ENCODE peak calls at places on chromosomes 5 and 9, in six cellular contexts. One of them, this sample, is unnamed.

GRCh38 chr5:81962041-81962440 is 9.8 kb upstream of the ATG10 start:
- DNase-seq in Calu3: no peak
- DNase-seq in Right ventricle myocardium superior: no peak
- DNase-seq in iPS-NIHi11: no peak
- DNase-seq in NCI-H1105 treated with DMSO at 0.1 percent for 48 hours: no peak
- DNase-seq in stimulated activated CD4-positive, alpha-beta T cell treated with anti-CD3 and anti-CD28 coated beads, Interleukin-1b, Interleukin-23, amount 100 ng/mL, for 24 hours: no peak
- DNase-seq in this sample: no peak

GRCh38 chr5:170508660-170509322 is 5.0 kb downstream of the KCNIP1 start:
- DNase-seq in Calu3: no peak
- DNase-seq in Right ventricle myocardium superior: no peak
- DNase-seq in iPS-NIHi11: no peak
- DNase-seq in NCI-H1105 treated with DMSO at 0.1 percent for 48 hours: no peak
- DNase-seq in stimulated activated CD4-positive, alpha-beta T cell treated with anti-CD3 and anti-CD28 coated beads, Interleukin-1b, Interleukin-23, amount 100 ng/mL, for 24 hours: no peak
- DNase-seq in this sample: no peak

GRCh38 chr9:34430843-34431437 is 27.4 kb downstream of the FAM219A start:
- DNase-seq in Calu3: peak; percentile 34
- DNase-seq in Right ventricle myocardium superior: peak; percentile 88
- DNase-seq in iPS-NIHi11: peak; percentile 80
- DNase-seq in NCI-H1105 treated with DMSO at 0.1 percent for 48 hours: peak; percentile 86
- DNase-seq in stimulated activated CD4-positive, alpha-beta T cell treated with anti-CD3 and anti-CD28 coated beads, Interleukin-1b, Interleukin-23, amount 100 ng/mL, for 24 hours: no peak
- DNase-seq in this sample: peak; percentile 86

GRCh38 chr5:42337607-42338006 is 85.6 kb upstream of the GHR start:
- DNase-seq in Calu3: no peak
- DNase-seq in Right ventricle myocardium superior: no peak
- DNase-seq in iPS-NIHi11: no peak
- DNase-seq in NCI-H1105 treated with DMSO at 0.1 percent for 48 hours: no peak
- DNase-seq in stimulated activated CD4-positive, alpha-beta T cell treated with anti-CD3 and anti-CD28 coated beads, Interleukin-1b, Interleukin-23, amount 100 ng/mL, for 24 hours: no peak
- DNase-seq in this sample: no peak

GRCh38 chr5:368162-369084 is 46.9 kb downstream of the AHRR start:
- DNase-seq in Calu3: no peak
- DNase-seq in Right ventricle myocardium superior: no peak
- DNase-seq in iPS-NIHi11: peak; percentile 5
- DNase-seq in NCI-H1105 treated with DMSO at 0.1 percent for 48 hours: no peak
- DNase-seq in stimulated activated CD4-positive, alpha-beta T cell treated with anti-CD3 and anti-CD28 coated beads, Interleukin-1b, Interleukin-23, amount 100 ng/mL, for 24 hours: no peak
- DNase-seq in this sample: peak; percentile 39

GRCh38 chr9:127905788-127906191 is 6.4 kb upstream of the ST6GALNAC6 start:
- DNase-seq in Calu3: no peak
- DNase-seq in Right ventricle myocardium superior: no peak
- DNase-seq in iPS-NIHi11: no peak
- DNase-seq in NCI-H1105 treated with DMSO at 0.1 percent for 48 hours: no peak
- DNase-seq in stimulated activated CD4-positive, alpha-beta T cell treated with anti-CD3 and anti-CD28 coated beads, Interleukin-1b, Interleukin-23, amount 100 ng/mL, for 24 hours: no peak
- DNase-seq in this sample: no peak

GRCh38 chr5:2751592-2752021 is at the start of gene IRX2:
- DNase-seq in Calu3: no peak
- DNase-seq in Right ventricle myocardium superior: peak; percentile 89
- DNase-seq in iPS-NIHi11: peak; percentile 77
- DNase-seq in NCI-H1105 treated with DMSO at 0.1 percent for 48 hours: peak; percentile 94
- DNase-seq in stimulated activated CD4-positive, alpha-beta T cell treated with anti-CD3 and anti-CD28 coated beads, Interleukin-1b, Interleukin-23, amount 100 ng/mL, for 24 hours: no peak
- DNase-seq in this sample: peak; percentile 53

GRCh38 chr5:343461-344401 is 22.2 kb downstream of the AHRR start:
- DNase-seq in Calu3: peak; percentile 54
- DNase-seq in Right ventricle myocardium superior: peak; percentile 67
- DNase-seq in iPS-NIHi11: peak; percentile 82
- DNase-seq in NCI-H1105 treated with DMSO at 0.1 percent for 48 hours: no peak
- DNase-seq in stimulated activated CD4-positive, alpha-beta T cell treated with anti-CD3 and anti-CD28 coated beads, Interleukin-1b, Interleukin-23, amount 100 ng/mL, for 24 hours: peak; percentile 42
- DNase-seq in this sample: peak; percentile 75

GRCh38 chr5:39159986-39160490 is 59.3 kb downstream of the FYB1 start:
- DNase-seq in Calu3: no peak
- DNase-seq in Right ventricle myocardium superior: no peak
- DNase-seq in iPS-NIHi11: no peak
- DNase-seq in NCI-H1105 treated with DMSO at 0.1 percent for 48 hours: no peak
- DNase-seq in stimulated activated CD4-positive, alpha-beta T cell treated with anti-CD3 and anti-CD28 coated beads, Interleukin-1b, Interleukin-23, amount 100 ng/mL, for 24 hours: no peak
- DNase-seq in this sample: no peak

GRCh38 chr5:127072861-127073846 is at the start of gene C5orf63:
- DNase-seq in Calu3: peak; percentile 67
- DNase-seq in Right ventricle myocardium superior: peak; percentile 82
- DNase-seq in iPS-NIHi11: peak; percentile 55
- DNase-seq in NCI-H1105 treated with DMSO at 0.1 percent for 48 hours: no peak
- DNase-seq in stimulated activated CD4-positive, alpha-beta T cell treated with anti-CD3 and anti-CD28 coated beads, Interleukin-1b, Interleukin-23, amount 100 ng/mL, for 24 hours: peak; percentile 67
- DNase-seq in this sample: peak; percentile 20

GRCh38 chr5:122151640-122152039 is 22.3 kb downstream of the ZNF474 start:
- DNase-seq in Calu3: no peak
- DNase-seq in Right ventricle myocardium superior: no peak
- DNase-seq in iPS-NIHi11: no peak
- DNase-seq in NCI-H1105 treated with DMSO at 0.1 percent for 48 hours: no peak
- DNase-seq in stimulated activated CD4-positive, alpha-beta T cell treated with anti-CD3 and anti-CD28 coated beads, Interleukin-1b, Interleukin-23, amount 100 ng/mL, for 24 hours: no peak
- DNase-seq in this sample: peak; percentile 95

GRCh38 chr9:96453625-96454024 is 3.7 kb downstream of the HABP4 start:
- DNase-seq in Calu3: no peak
- DNase-seq in Right ventricle myocardium superior: no peak
- DNase-seq in iPS-NIHi11: peak; percentile 39
- DNase-seq in NCI-H1105 treated with DMSO at 0.1 percent for 48 hours: no peak
- DNase-seq in stimulated activated CD4-positive, alpha-beta T cell treated with anti-CD3 and anti-CD28 coated beads, Interleukin-1b, Interleukin-23, amount 100 ng/mL, for 24 hours: no peak
- DNase-seq in this sample: peak; percentile 77

GRCh38 chr5:180296778-180297177 is 4.9 kb upstream of the MAPK9 start:
- DNase-seq in Calu3: no peak
- DNase-seq in Right ventricle myocardium superior: no peak
- DNase-seq in iPS-NIHi11: no peak
- DNase-seq in NCI-H1105 treated with DMSO at 0.1 percent for 48 hours: no peak
- DNase-seq in stimulated activated CD4-positive, alpha-beta T cell treated with anti-CD3 and anti-CD28 coated beads, Interleukin-1b, Interleukin-23, amount 100 ng/mL, for 24 hours: no peak
- DNase-seq in this sample: peak; percentile 20

GRCh38 chr9:130962418-130963316 is 23.6 kb upstream of the FIBCD1 start:
- DNase-seq in Calu3: peak; percentile 67
- DNase-seq in Right ventricle myocardium superior: no peak
- DNase-seq in iPS-NIHi11: peak; percentile 65
- DNase-seq in NCI-H1105 treated with DMSO at 0.1 percent for 48 hours: no peak
- DNase-seq in stimulated activated CD4-positive, alpha-beta T cell treated with anti-CD3 and anti-CD28 coated beads, Interleukin-1b, Interleukin-23, amount 100 ng/mL, for 24 hours: no peak
- DNase-seq in this sample: peak; percentile 90

GRCh38 chr9:87857948-87858335 is 24.7 kb upstream of the SPATA31E1 start:
- DNase-seq in Calu3: no peak
- DNase-seq in Right ventricle myocardium superior: no peak
- DNase-seq in iPS-NIHi11: no peak
- DNase-seq in NCI-H1105 treated with DMSO at 0.1 percent for 48 hours: no peak
- DNase-seq in stimulated activated CD4-positive, alpha-beta T cell treated with anti-CD3 and anti-CD28 coated beads, Interleukin-1b, Interleukin-23, amount 100 ng/mL, for 24 hours: no peak
- DNase-seq in this sample: no peak

GRCh38 chr5:34742112-34742511 is 86.0 kb downstream of the RAI14 start:
- DNase-seq in Calu3: no peak
- DNase-seq in Right ventricle myocardium superior: no peak
- DNase-seq in iPS-NIHi11: no peak
- DNase-seq in NCI-H1105 treated with DMSO at 0.1 percent for 48 hours: no peak
- DNase-seq in stimulated activated CD4-positive, alpha-beta T cell treated with anti-CD3 and anti-CD28 coated beads, Interleukin-1b, Interleukin-23, amount 100 ng/mL, for 24 hours: no peak
- DNase-seq in this sample: no peak

GRCh38 chr5:178644826-178645545 is 18.1 kb upstream of the CLK4 start:
- DNase-seq in Calu3: no peak
- DNase-seq in Right ventricle myocardium superior: no peak
- DNase-seq in iPS-NIHi11: no peak
- DNase-seq in NCI-H1105 treated with DMSO at 0.1 percent for 48 hours: no peak
- DNase-seq in stimulated activated CD4-positive, alpha-beta T cell treated with anti-CD3 and anti-CD28 coated beads, Interleukin-1b, Interleukin-23, amount 100 ng/mL, for 24 hours: no peak
- DNase-seq in this sample: peak; percentile 75

GRCh38 chr5:39173069-39173468 is 46.3 kb downstream of the FYB1 start:
- DNase-seq in Calu3: no peak
- DNase-seq in Right ventricle myocardium superior: no peak
- DNase-seq in iPS-NIHi11: no peak
- DNase-seq in NCI-H1105 treated with DMSO at 0.1 percent for 48 hours: no peak
- DNase-seq in stimulated activated CD4-positive, alpha-beta T cell treated with anti-CD3 and anti-CD28 coated beads, Interleukin-1b, Interleukin-23, amount 100 ng/mL, for 24 hours: no peak
- DNase-seq in this sample: no peak

GRCh38 chr5:172453986-172454354 is 355 bp downstream of the SH3PXD2B start:
- DNase-seq in Calu3: peak; percentile 36
- DNase-seq in Right ventricle myocardium superior: no peak
- DNase-seq in iPS-NIHi11: peak; percentile 59
- DNase-seq in NCI-H1105 treated with DMSO at 0.1 percent for 48 hours: peak; percentile 39
- DNase-seq in stimulated activated CD4-positive, alpha-beta T cell treated with anti-CD3 and anti-CD28 coated beads, Interleukin-1b, Interleukin-23, amount 100 ng/mL, for 24 hours: no peak
- DNase-seq in this sample: no peak

GRCh38 chr9:101587644-101588043 is 7.1 kb downstream of the PPP3R2 start:
- DNase-seq in Calu3: no peak
- DNase-seq in Right ventricle myocardium superior: no peak
- DNase-seq in iPS-NIHi11: no peak
- DNase-seq in NCI-H1105 treated with DMSO at 0.1 percent for 48 hours: no peak
- DNase-seq in stimulated activated CD4-positive, alpha-beta T cell treated with anti-CD3 and anti-CD28 coated beads, Interleukin-1b, Interleukin-23, amount 100 ng/mL, for 24 hours: no peak
- DNase-seq in this sample: peak; percentile 14

GRCh38 chr9:135990468-135991429 is 29.6 kb upstream of the UBAC1 start:
- DNase-seq in Calu3: peak; percentile 25
- DNase-seq in Right ventricle myocardium superior: no peak
- DNase-seq in iPS-NIHi11: peak; percentile 85
- DNase-seq in NCI-H1105 treated with DMSO at 0.1 percent for 48 hours: no peak
- DNase-seq in stimulated activated CD4-positive, alpha-beta T cell treated with anti-CD3 and anti-CD28 coated beads, Interleukin-1b, Interleukin-23, amount 100 ng/mL, for 24 hours: peak; percentile 24
- DNase-seq in this sample: peak; percentile 79

GRCh38 chr9:5626727-5627634 is 1.9 kb upstream of the RIC1 start:
- DNase-seq in Calu3: peak; percentile 12
- DNase-seq in Right ventricle myocardium superior: peak; percentile 62
- DNase-seq in iPS-NIHi11: no peak
- DNase-seq in NCI-H1105 treated with DMSO at 0.1 percent for 48 hours: no peak
- DNase-seq in stimulated activated CD4-positive, alpha-beta T cell treated with anti-CD3 and anti-CD28 coated beads, Interleukin-1b, Interleukin-23, amount 100 ng/mL, for 24 hours: peak; percentile 36
- DNase-seq in this sample: peak; percentile 86

GRCh38 chr5:67493676-67494075 is 297.1 kb upstream of the CD180 start:
- DNase-seq in Calu3: peak; percentile 55
- DNase-seq in Right ventricle myocardium superior: peak; percentile 48
- DNase-seq in iPS-NIHi11: peak; percentile 60
- DNase-seq in NCI-H1105 treated with DMSO at 0.1 percent for 48 hours: no peak
- DNase-seq in stimulated activated CD4-positive, alpha-beta T cell treated with anti-CD3 and anti-CD28 coated beads, Interleukin-1b, Interleukin-23, amount 100 ng/mL, for 24 hours: no peak
- DNase-seq in this sample: peak; percentile 31

GRCh38 chr5:61801174-61801573 is 469.1 kb downstream of the ZSWIM6 start:
- DNase-seq in Calu3: no peak
- DNase-seq in Right ventricle myocardium superior: no peak
- DNase-seq in iPS-NIHi11: no peak
- DNase-seq in NCI-H1105 treated with DMSO at 0.1 percent for 48 hours: no peak
- DNase-seq in stimulated activated CD4-positive, alpha-beta T cell treated with anti-CD3 and anti-CD28 coated beads, Interleukin-1b, Interleukin-23, amount 100 ng/mL, for 24 hours: no peak
- DNase-seq in this sample: no peak

GRCh38 chr9:121884057-121884512 is 209.0 kb downstream of the TTLL11 start:
- DNase-seq in Calu3: no peak
- DNase-seq in Right ventricle myocardium superior: no peak
- DNase-seq in iPS-NIHi11: peak; percentile 81
- DNase-seq in NCI-H1105 treated with DMSO at 0.1 percent for 48 hours: peak; percentile 12
- DNase-seq in stimulated activated CD4-positive, alpha-beta T cell treated with anti-CD3 and anti-CD28 coated beads, Interleukin-1b, Interleukin-23, amount 100 ng/mL, for 24 hours: no peak
- DNase-seq in this sample: no peak

GRCh38 chr5:138336952-138337684 is 948 bp upstream of the FAM53C start:
- DNase-seq in Calu3: peak; percentile 80
- DNase-seq in Right ventricle myocardium superior: no peak
- DNase-seq in iPS-NIHi11: peak; percentile 78
- DNase-seq in NCI-H1105 treated with DMSO at 0.1 percent for 48 hours: no peak
- DNase-seq in stimulated activated CD4-positive, alpha-beta T cell treated with anti-CD3 and anti-CD28 coated beads, Interleukin-1b, Interleukin-23, amount 100 ng/mL, for 24 hours: no peak
- DNase-seq in this sample: peak; percentile 86

This sample was measured in choroid plexus epithelial cell.